ENCODE peak calls at places on chromosome 1, in seven cellular contexts. C, D, Z, G, R, U and A are unnamed samples.

GRCh38 chr1:31623365-31623764 is 5.9 kb downstream of the HCRTR1 start:
- DNase-seq in C (no peak), D (no peak), Z (peak; percentile 18), G (no peak), R (no peak), U (no peak), A (no peak)

GRCh38 chr1:20974069-20974468 is 187.0 kb upstream of the HP1BP3 start:
- DNase-seq in C (peak; percentile 57), D (no peak), Z (no peak), G (no peak), R (no peak), U (no peak), A (no peak)

GRCh38 chr1:32761253-32761877 is 55.8 kb downstream of the YARS1 start:
- DNase-seq in C (peak; percentile 89), D (no peak), Z (peak; percentile 67), G (peak; percentile 94), R (peak; percentile 18), U (peak; percentile 26), A (no peak)

GRCh38 chr1:80218112-80218511 is 1211.6 kb upstream of the ADGRL4 start:
- DNase-seq in C (peak; percentile 27), D (no peak), Z (no peak), G (peak; percentile 83), R (no peak), U (no peak), A (peak; percentile 29)

GRCh38 chr1:114208659-114209215 is 55.1 kb upstream of the SYT6 start:
- DNase-seq in C (no peak), D (no peak), Z (no peak), G (no peak), R (no peak), U (no peak), A (no peak)

GRCh38 chr1:225447649-225448048 is 19.8 kb upstream of the LBR start:
- DNase-seq in C (peak; percentile 60), D (peak; percentile 59), Z (no peak), G (no peak), R (no peak), U (no peak), A (no peak)

GRCh38 chr1:202107321-202107761 is 15.4 kb upstream of the GPR37L1 start:
- DNase-seq in C (no peak), D (no peak), Z (no peak), G (peak; percentile 63), R (no peak), U (no peak), A (no peak)

GRCh38 chr1:90317628-90318027 is 322.7 kb downstream of the ZNF326 start:
- DNase-seq in C (no peak), D (no peak), Z (no peak), G (no peak), R (no peak), U (no peak), A (no peak)

GRCh38 chr1:178066904-178067531 is 26.9 kb upstream of the RASAL2 start:
- DNase-seq in C (peak; percentile 51), D (no peak), Z (no peak), G (no peak), R (no peak), U (no peak), A (no peak)

GRCh38 chr1:206880310-206880709 is 14.9 kb downstream of the IL20 start:
- DNase-seq in C (no peak), D (no peak), Z (no peak), G (no peak), R (no peak), U (no peak), A (no peak)

GRCh38 chr1:79594121-79594698 is 587.7 kb upstream of the ADGRL4 start:
- DNase-seq in C (no peak), D (no peak), Z (no peak), G (no peak), R (no peak), U (no peak), A (no peak)

GRCh38 chr1:15757575-15758401 is 807 bp upstream of the FBLIM1 start:
- DNase-seq in C (peak; percentile 40), D (no peak), Z (no peak), G (no peak), R (no peak), U (no peak), A (no peak)

GRCh38 chr1:15685820-15686219 is 1.7 kb downstream of the PLEKHM2 start:
- DNase-seq in C (no peak), D (no peak), Z (no peak), G (no peak), R (no peak), U (no peak), A (no peak)

GRCh38 chr1:235207202-235207565 is 46.1 kb upstream of the RBM34 start:
- DNase-seq in C (peak; percentile 52), D (no peak), Z (peak; percentile 54), G (no peak), R (no peak), U (peak; percentile 5), A (no peak)

GRCh38 chr1:177181631-177182291 is 11.0 kb downstream of the BRINP2 start:
- DNase-seq in C (peak; percentile 29), D (peak; percentile 30), Z (peak; percentile 70), G (no peak), R (no peak), U (no peak), A (peak; percentile 20)

GRCh38 chr1:111283838-111284237 is 6.8 kb upstream of the CHIA start:
- DNase-seq in C (no peak), D (no peak), Z (no peak), G (no peak), R (no peak), U (no peak), A (no peak)

GRCh38 chr1:166827426-166827825 is 11.8 kb upstream of the POGK start:
- DNase-seq in C (no peak), D (no peak), Z (no peak), G (no peak), R (no peak), U (no peak), A (no peak)

GRCh38 chr1:19463204-19463803 is 22.0 kb downstream of the CAPZB start:
- DNase-seq in C (no peak), D (no peak), Z (no peak), G (no peak), R (no peak), U (no peak), A (no peak)

GRCh38 chr1:46094454-46094853 is 38.0 kb downstream of the PIK3R3 start:
- DNase-seq in C (no peak), D (no peak), Z (no peak), G (no peak), R (no peak), U (no peak), A (no peak)

GRCh38 chr1:156911587-156912298 is 8.7 kb upstream of the LRRC71 start:
- DNase-seq in C (no peak), D (no peak), Z (no peak), G (no peak), R (no peak), U (no peak), A (no peak)

GRCh38 chr1:1106510-1107221 is 9.2 kb downstream of the C1orf159 start:
- DNase-seq in C (no peak), D (no peak), Z (no peak), G (no peak), R (no peak), U (no peak), A (no peak)

GRCh38 chr1:205812271-205812877 is 624 bp downstream of the SLC41A1 start:
- DNase-seq in C (peak; percentile 22), D (peak; percentile 38), Z (peak; percentile 43), G (peak; percentile 9), R (no peak), U (no peak), A (no peak)

GRCh38 chr1:108699375-108700332 is 7.5 kb downstream of the PRPF38B start:
- DNase-seq in C (no peak), D (no peak), Z (no peak), G (no peak), R (no peak), U (no peak), A (no peak)